ENCODE peak calls at places on chromosome 10, in eight cellular contexts. One of them, this sample, is unnamed.

GRCh38 chr10:46091080-46091833 is 45.2 kb upstream of the MSMB start:
- DNase-seq in transverse colon: no peak
- DNase-seq in AG04449: no peak
- DNase-seq in progenitor cell of endocrine pancreas: no peak
- DNase-seq in epithelial cell of esophagus: no peak
- DNase-seq in hepatocyte: no peak
- DNase-seq in cardiac muscle cell: no peak
- DNase-seq in right lobe of liver: no peak
- DNase-seq in this sample: no peak

GRCh38 chr10:31343551-31343950 is 24.5 kb downstream of the ZEB1 start:
- DNase-seq in transverse colon: no peak
- DNase-seq in AG04449: no peak
- DNase-seq in progenitor cell of endocrine pancreas: no peak
- DNase-seq in epithelial cell of esophagus: no peak
- DNase-seq in hepatocyte: no peak
- DNase-seq in cardiac muscle cell: no peak
- DNase-seq in right lobe of liver: no peak
- DNase-seq in this sample: no peak

GRCh38 chr10:6212266-6212640 is 9.5 kb downstream of the PFKFB3 start:
- DNase-seq in transverse colon: no peak
- DNase-seq in AG04449: no peak
- DNase-seq in progenitor cell of endocrine pancreas: no peak
- DNase-seq in epithelial cell of esophagus: no peak
- DNase-seq in hepatocyte: no peak
- DNase-seq in cardiac muscle cell: no peak
- DNase-seq in right lobe of liver: no peak
- DNase-seq in this sample: no peak

GRCh38 chr10:87966454-87966853 is 103.0 kb downstream of the PTEN start:
- DNase-seq in transverse colon: no peak
- DNase-seq in AG04449: no peak
- DNase-seq in progenitor cell of endocrine pancreas: no peak
- DNase-seq in epithelial cell of esophagus: no peak
- DNase-seq in hepatocyte: no peak
- DNase-seq in cardiac muscle cell: no peak
- DNase-seq in right lobe of liver: no peak
- DNase-seq in this sample: no peak

GRCh38 chr10:323651-324293 is 188.5 kb downstream of the ZMYND11 start:
- DNase-seq in transverse colon: peak; percentile 52
- DNase-seq in AG04449: peak; percentile 87
- DNase-seq in progenitor cell of endocrine pancreas: no peak
- DNase-seq in epithelial cell of esophagus: peak; percentile 94
- DNase-seq in hepatocyte: peak; percentile 77
- DNase-seq in cardiac muscle cell: no peak
- DNase-seq in right lobe of liver: no peak
- DNase-seq in this sample: no peak

GRCh38 chr10:96910488-96911395 is 78.6 kb downstream of the LCOR start:
- DNase-seq in transverse colon: no peak
- DNase-seq in AG04449: no peak
- DNase-seq in progenitor cell of endocrine pancreas: no peak
- DNase-seq in epithelial cell of esophagus: peak; percentile 61
- DNase-seq in hepatocyte: peak; percentile 43
- DNase-seq in cardiac muscle cell: peak; percentile 60
- DNase-seq in right lobe of liver: no peak
- DNase-seq in this sample: no peak

GRCh38 chr10:48606530-48607355 is 1.9 kb upstream of the ARHGAP22 start:
- DNase-seq in transverse colon: peak; percentile 25
- DNase-seq in AG04449: peak; percentile 89
- DNase-seq in progenitor cell of endocrine pancreas: no peak
- DNase-seq in epithelial cell of esophagus: peak; percentile 95
- DNase-seq in hepatocyte: no peak
- DNase-seq in cardiac muscle cell: no peak
- DNase-seq in right lobe of liver: no peak
- DNase-seq in this sample: no peak

GRCh38 chr10:84156768-84157167 is 16.8 kb upstream of the GPR15LG start:
- DNase-seq in transverse colon: no peak
- DNase-seq in AG04449: no peak
- DNase-seq in progenitor cell of endocrine pancreas: no peak
- DNase-seq in epithelial cell of esophagus: peak; percentile 36
- DNase-seq in hepatocyte: no peak
- DNase-seq in cardiac muscle cell: no peak
- DNase-seq in right lobe of liver: no peak
- DNase-seq in this sample: no peak

GRCh38 chr10:130459011-130459410 is 322.8 kb downstream of the GLRX3 start:
- DNase-seq in transverse colon: no peak
- DNase-seq in AG04449: no peak
- DNase-seq in progenitor cell of endocrine pancreas: no peak
- DNase-seq in epithelial cell of esophagus: no peak
- DNase-seq in hepatocyte: no peak
- DNase-seq in cardiac muscle cell: no peak
- DNase-seq in right lobe of liver: no peak
- DNase-seq in this sample: no peak
- TF ChIP-seq CTCF in transverse colon: no peak
- TF ChIP-seq CTCF in AG04449: no peak
- TF ChIP-seq CTCF in progenitor cell of endocrine pancreas: no peak
- TF ChIP-seq CTCF in epithelial cell of esophagus: no peak
- TF ChIP-seq CTCF in hepatocyte: no peak
- TF ChIP-seq CTCF in cardiac muscle cell: no peak
- TF ChIP-seq CTCF in right lobe of liver: no peak
- TF ChIP-seq CTCF in this sample: no peak

GRCh38 chr10:22005763-22006162 is 2.2 kb upstream of the DNAJC1 start:
- DNase-seq in transverse colon: no peak
- DNase-seq in AG04449: no peak
- DNase-seq in progenitor cell of endocrine pancreas: no peak
- DNase-seq in epithelial cell of esophagus: no peak
- DNase-seq in hepatocyte: no peak
- DNase-seq in cardiac muscle cell: no peak
- DNase-seq in right lobe of liver: no peak
- DNase-seq in this sample: no peak

GRCh38 chr10:22016046-22016705 is 12.6 kb upstream of the DNAJC1 start:
- DNase-seq in transverse colon: no peak
- DNase-seq in AG04449: no peak
- DNase-seq in progenitor cell of endocrine pancreas: no peak
- DNase-seq in epithelial cell of esophagus: peak; percentile 46
- DNase-seq in hepatocyte: no peak
- DNase-seq in cardiac muscle cell: no peak
- DNase-seq in right lobe of liver: no peak
- DNase-seq in this sample: no peak

GRCh38 chr10:22006379-22006884 is 2.9 kb upstream of the DNAJC1 start:
- DNase-seq in transverse colon: no peak
- DNase-seq in AG04449: no peak
- DNase-seq in progenitor cell of endocrine pancreas: no peak
- DNase-seq in epithelial cell of esophagus: no peak
- DNase-seq in hepatocyte: no peak
- DNase-seq in cardiac muscle cell: no peak
- DNase-seq in right lobe of liver: no peak
- DNase-seq in this sample: no peak

GRCh38 chr10:22010973-22011408 is 7.5 kb upstream of the DNAJC1 start:
- DNase-seq in transverse colon: no peak
- DNase-seq in AG04449: no peak
- DNase-seq in progenitor cell of endocrine pancreas: no peak
- DNase-seq in epithelial cell of esophagus: no peak
- DNase-seq in hepatocyte: peak; percentile 18
- DNase-seq in cardiac muscle cell: peak; percentile 18
- DNase-seq in right lobe of liver: no peak
- DNase-seq in this sample: no peak
- TF ChIP-seq CTCF in transverse colon: peak; percentile 51
- TF ChIP-seq CTCF in AG04449: no peak
- TF ChIP-seq CTCF in progenitor cell of endocrine pancreas: peak; percentile 67
- TF ChIP-seq CTCF in epithelial cell of esophagus: peak; percentile 7
- TF ChIP-seq CTCF in hepatocyte: peak; percentile 65
- TF ChIP-seq CTCF in cardiac muscle cell: peak; percentile 11
- TF ChIP-seq CTCF in right lobe of liver: peak; percentile 33
- TF ChIP-seq CTCF in this sample: peak; percentile 86

GRCh38 chr10:28509286-28509685 is 23.6 kb upstream of the WAC start:
- DNase-seq in transverse colon: no peak
- DNase-seq in AG04449: no peak
- DNase-seq in progenitor cell of endocrine pancreas: no peak
- DNase-seq in epithelial cell of esophagus: no peak
- DNase-seq in hepatocyte: no peak
- DNase-seq in cardiac muscle cell: no peak
- DNase-seq in right lobe of liver: no peak
- DNase-seq in this sample: no peak
- TF ChIP-seq CTCF in transverse colon: no peak
- TF ChIP-seq CTCF in AG04449: no peak
- TF ChIP-seq CTCF in progenitor cell of endocrine pancreas: no peak
- TF ChIP-seq CTCF in epithelial cell of esophagus: no peak
- TF ChIP-seq CTCF in hepatocyte: no peak
- TF ChIP-seq CTCF in cardiac muscle cell: no peak
- TF ChIP-seq CTCF in right lobe of liver: no peak
- TF ChIP-seq CTCF in this sample: no peak

GRCh38 chr10:69123747-69124557 is at the start of gene VPS26A:
- DNase-seq in transverse colon: peak; percentile 99
- DNase-seq in AG04449: peak; percentile 83
- DNase-seq in progenitor cell of endocrine pancreas: peak; percentile 98
- DNase-seq in epithelial cell of esophagus: peak; percentile 99
- DNase-seq in hepatocyte: peak; percentile 100
- DNase-seq in cardiac muscle cell: peak; percentile 99
- DNase-seq in right lobe of liver: peak; percentile 100
- DNase-seq in this sample: peak; percentile 100
- TF ChIP-seq CTCF in transverse colon: no peak
- TF ChIP-seq CTCF in AG04449: peak; percentile 54
- TF ChIP-seq CTCF in progenitor cell of endocrine pancreas: no peak
- TF ChIP-seq CTCF in epithelial cell of esophagus: no peak
- TF ChIP-seq CTCF in hepatocyte: peak; percentile 45
- TF ChIP-seq CTCF in cardiac muscle cell: no peak
- TF ChIP-seq CTCF in right lobe of liver: no peak
- TF ChIP-seq CTCF in this sample: no peak

DNA sequence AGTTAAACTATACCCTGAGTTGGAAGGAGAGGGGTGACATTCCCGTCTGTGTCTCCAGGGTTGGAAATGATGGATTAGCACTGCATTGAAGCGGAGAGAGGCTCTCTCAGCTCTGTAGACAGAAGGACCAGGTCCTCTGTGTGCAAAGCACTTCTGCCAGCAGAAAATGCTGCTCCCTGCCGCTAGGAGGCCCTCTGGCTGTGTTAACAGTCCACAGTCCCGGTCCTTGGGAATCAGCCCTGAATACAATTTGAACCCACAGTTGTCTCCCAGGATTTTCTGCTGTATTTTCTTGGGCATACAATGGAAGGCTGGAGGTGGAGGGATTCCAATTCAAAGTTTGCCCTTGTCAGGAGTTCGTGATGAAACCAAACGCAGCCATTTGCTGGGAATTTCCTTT is 205.1 kb downstream of the GLRX3 start:
- DNase-seq in transverse colon: no peak
- DNase-seq in AG04449: no peak
- DNase-seq in progenitor cell of endocrine pancreas: peak; percentile 32
- DNase-seq in epithelial cell of esophagus: no peak
- DNase-seq in hepatocyte: peak; percentile 74
- DNase-seq in cardiac muscle cell: peak; percentile 41
- DNase-seq in right lobe of liver: no peak
- DNase-seq in this sample: no peak
- TF ChIP-seq CTCF in transverse colon: peak; percentile 17
- TF ChIP-seq CTCF in AG04449: no peak
- TF ChIP-seq CTCF in progenitor cell of endocrine pancreas: peak; percentile 83
- TF ChIP-seq CTCF in epithelial cell of esophagus: no peak
- TF ChIP-seq CTCF in hepatocyte: peak; percentile 54
- TF ChIP-seq CTCF in cardiac muscle cell: no peak
- TF ChIP-seq CTCF in right lobe of liver: peak; percentile 12
- TF ChIP-seq CTCF in this sample: no peak

GRCh38 chr10:133516072-133516471 is 11.1 kb upstream of the CYP2E1 start:
- DNase-seq in transverse colon: no peak
- DNase-seq in AG04449: no peak
- DNase-seq in progenitor cell of endocrine pancreas: no peak
- DNase-seq in epithelial cell of esophagus: no peak
- DNase-seq in hepatocyte: no peak
- DNase-seq in cardiac muscle cell: no peak
- DNase-seq in right lobe of liver: no peak
- DNase-seq in this sample: no peak
- TF ChIP-seq CTCF in transverse colon: no peak
- TF ChIP-seq CTCF in AG04449: no peak
- TF ChIP-seq CTCF in progenitor cell of endocrine pancreas: no peak
- TF ChIP-seq CTCF in epithelial cell of esophagus: no peak
- TF ChIP-seq CTCF in hepatocyte: no peak
- TF ChIP-seq CTCF in cardiac muscle cell: no peak
- TF ChIP-seq CTCF in right lobe of liver: no peak
- TF ChIP-seq CTCF in this sample: no peak

GRCh38 chr10:43377393-43377883 is 6.0 kb downstream of the FXYD4 start:
- DNase-seq in transverse colon: no peak
- DNase-seq in AG04449: no peak
- DNase-seq in progenitor cell of endocrine pancreas: peak; percentile 41
- DNase-seq in epithelial cell of esophagus: peak; percentile 34
- DNase-seq in hepatocyte: peak; percentile 66
- DNase-seq in cardiac muscle cell: no peak
- DNase-seq in right lobe of liver: peak; percentile 39
- DNase-seq in this sample: no peak

GRCh38 chr10:43374194-43374593 is 2.8 kb downstream of the FXYD4 start:
- DNase-seq in transverse colon: no peak
- DNase-seq in AG04449: no peak
- DNase-seq in progenitor cell of endocrine pancreas: no peak
- DNase-seq in epithelial cell of esophagus: no peak
- DNase-seq in hepatocyte: no peak
- DNase-seq in cardiac muscle cell: no peak
- DNase-seq in right lobe of liver: peak; percentile 10
- DNase-seq in this sample: no peak

GRCh38 chr10:43375401-43376020 is 4.1 kb downstream of the FXYD4 start:
- DNase-seq in transverse colon: no peak
- DNase-seq in AG04449: no peak
- DNase-seq in progenitor cell of endocrine pancreas: no peak
- DNase-seq in epithelial cell of esophagus: no peak
- DNase-seq in hepatocyte: no peak
- DNase-seq in cardiac muscle cell: no peak
- DNase-seq in right lobe of liver: peak; percentile 42
- DNase-seq in this sample: no peak

GRCh38 chr10:43376046-43376635 is 4.7 kb downstream of the FXYD4 start:
- DNase-seq in transverse colon: no peak
- DNase-seq in AG04449: no peak
- DNase-seq in progenitor cell of endocrine pancreas: no peak
- DNase-seq in epithelial cell of esophagus: no peak
- DNase-seq in hepatocyte: no peak
- DNase-seq in cardiac muscle cell: no peak
- DNase-seq in right lobe of liver: peak; percentile 14
- DNase-seq in this sample: no peak

DNA sequence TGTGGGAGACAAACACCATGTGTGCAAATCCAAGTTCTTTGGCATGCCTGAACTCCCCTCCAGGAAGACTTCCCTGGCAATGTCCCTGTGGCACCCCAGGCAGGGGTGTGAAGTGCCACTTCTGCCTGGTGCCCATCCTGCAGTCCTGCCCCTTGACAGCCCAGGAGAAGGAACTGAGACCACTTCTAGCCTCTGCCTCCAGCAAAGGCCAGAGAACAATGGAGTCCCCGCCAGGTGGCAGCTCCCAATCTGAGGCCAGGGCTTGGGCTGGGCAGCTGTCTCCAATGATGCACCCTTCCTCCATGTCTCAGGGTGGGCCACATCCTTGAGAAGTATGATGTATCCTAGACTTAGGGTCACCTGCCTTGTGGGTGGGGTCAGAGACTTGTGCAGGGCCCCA is 5.4 kb downstream of the FXYD4 start:
- DNase-seq in transverse colon: no peak
- DNase-seq in AG04449: no peak
- DNase-seq in progenitor cell of endocrine pancreas: no peak
- DNase-seq in epithelial cell of esophagus: no peak
- DNase-seq in hepatocyte: no peak
- DNase-seq in cardiac muscle cell: no peak
- DNase-seq in right lobe of liver: peak; percentile 33
- DNase-seq in this sample: no peak
- TF ChIP-seq CTCF in transverse colon: no peak
- TF ChIP-seq CTCF in AG04449: no peak
- TF ChIP-seq CTCF in progenitor cell of endocrine pancreas: no peak
- TF ChIP-seq CTCF in epithelial cell of esophagus: no peak
- TF ChIP-seq CTCF in hepatocyte: no peak
- TF ChIP-seq CTCF in cardiac muscle cell: no peak
- TF ChIP-seq CTCF in right lobe of liver: no peak
- TF ChIP-seq CTCF in this sample: no peak